ENCODE peak calls at places on chromosomes 11 and 22, in eight cellular contexts. N is GM12878, P is HCT116, D is H1, A is transverse colon, U is K562, M is SK-N-SH, T is endothelial cell of umbilical vein. Z is an unnamed sample.

GRCh38 chr11:58927393-58928081 is 11.8 kb upstream of the GLYATL1 start:
- DNase-seq in N (no peak), P (no peak), D (peak), A (peak), U (no peak), M (peak), T (no peak), Z (peak)

GRCh38 chr11:122656073-122656630 is 630 bp downstream of the UBASH3B start:
- DNase-seq in N (no peak), P (no peak), D (peak), A (peak), U (peak), M (peak), T (peak), Z (peak)

GRCh38 chr11:134754823-134755198 is 342.8 kb upstream of the B3GAT1 start:
- DNase-seq in N (no peak), P (no peak), D (no peak), A (no peak), U (no peak), M (no peak), T (no peak), Z (no peak)

GRCh38 chr11:21659961-21660360 is 532.9 kb upstream of the ANO5 start:
- DNase-seq in N (no peak), P (no peak), D (no peak), A (no peak), U (no peak), M (no peak), T (no peak), Z (no peak)

GRCh38 chr11:30830666-30831065 is 244.5 kb upstream of the MPPED2 start:
- DNase-seq in N (no peak), P (no peak), D (no peak), A (no peak), U (no peak), M (no peak), T (no peak), Z (no peak)

GRCh38 chr11:115362997-115363396 is 141.2 kb downstream of the CADM1 start:
- DNase-seq in N (no peak), P (no peak), D (no peak), A (no peak), U (no peak), M (no peak), T (no peak), Z (no peak)

GRCh38 chr22:17774206-17774927 is at the start of gene BID:
- DNase-seq in N (no peak), P (no peak), D (no peak), A (peak), U (peak), M (peak), T (peak), Z (peak)

GRCh38 chr11:116840224-116840745 is 2.9 kb upstream of the APOA1 start:
- DNase-seq in N (no peak), P (no peak), D (no peak), A (no peak), U (peak), M (no peak), T (no peak), Z (no peak)

GRCh38 chr11:75184051-75184450 is 33.1 kb downstream of the SLCO2B1 start:
- DNase-seq in N (no peak), P (no peak), D (no peak), A (no peak), U (no peak), M (no peak), T (no peak), Z (no peak)

GRCh38 chr22:31583861-31584485 is 78.0 kb downstream of the PISD start:
- DNase-seq in N (no peak), P (no peak), D (no peak), A (no peak), U (no peak), M (no peak), T (peak), Z (no peak)

GRCh38 chr22:27174970-27175369 is 517.6 kb downstream of the MIAT start:
- DNase-seq in N (no peak), P (no peak), D (no peak), A (no peak), U (no peak), M (no peak), T (no peak), Z (no peak)

GRCh38 chr11:721913-722811 is 16.1 kb downstream of the EPS8L2 start:
- DNase-seq in N (no peak), P (no peak), D (no peak), A (peak), U (peak), M (peak), T (no peak), Z (no peak)

GRCh38 chr11:129854229-129854805 is 38.7 kb downstream of the TMEM45B start:
- DNase-seq in N (no peak), P (no peak), D (no peak), A (no peak), U (no peak), M (no peak), T (no peak), Z (no peak)

GRCh38 chr11:73916435-73916834 is 34.4 kb upstream of the DNAJB13 start:
- DNase-seq in N (no peak), P (no peak), D (no peak), A (no peak), U (peak), M (no peak), T (no peak), Z (no peak)
- TF ChIP-seq POLR2AphosphoS5 in N (no peak), P (no peak), D (no peak), A (no peak), U (no peak), M (no peak), T (no peak), Z (no peak)

GRCh38 chr22:35539487-35539886 is 1.1 kb upstream of the RASD2 start:
- DNase-seq in N (no peak), P (no peak), D (no peak), A (no peak), U (no peak), M (no peak), T (no peak), Z (no peak)

GRCh38 chr22:35542157-35542971 is 1.7 kb downstream of the RASD2 start:
- DNase-seq in N (no peak), P (no peak), D (no peak), A (no peak), U (no peak), M (no peak), T (no peak), Z (no peak)

GRCh38 chr22:35541254-35541748 is 670 bp downstream of the RASD2 start:
- DNase-seq in N (no peak), P (no peak), D (peak), A (peak), U (no peak), M (peak), T (no peak), Z (peak)

GRCh38 chr22:35539910-35540599 is 576 bp upstream of the RASD2 start:
- DNase-seq in N (no peak), P (no peak), D (peak), A (peak), U (peak), M (peak), T (no peak), Z (peak)

GRCh38 chr22:35540600-35541253 is at the start of gene RASD2:
- DNase-seq in N (no peak), P (no peak), D (peak), A (peak), U (peak), M (no peak), T (no peak), Z (no peak)
- TF ChIP-seq POLR2AphosphoS5 in N (no peak), P (no peak), D (no peak), A (peak), U (no peak), M (no peak), T (no peak), Z (no peak)

GRCh38 chr11:48017105-48017874 is 36.9 kb downstream of the PTPRJ start:
- DNase-seq in N (no peak), P (no peak), D (no peak), A (no peak), U (no peak), M (no peak), T (no peak), Z (no peak)

GRCh38 chr11:48020092-48020755 is 39.9 kb downstream of the PTPRJ start:
- DNase-seq in N (peak), P (no peak), D (no peak), A (peak), U (no peak), M (no peak), T (peak), Z (peak)

GRCh38 chr11:48019230-48019584 is 38.8 kb downstream of the PTPRJ start:
- DNase-seq in N (no peak), P (no peak), D (no peak), A (no peak), U (no peak), M (peak), T (peak), Z (no peak)

GRCh38 chr11:48019597-48019996 is 39.2 kb downstream of the PTPRJ start:
- DNase-seq in N (no peak), P (no peak), D (no peak), A (no peak), U (no peak), M (no peak), T (no peak), Z (peak)

GRCh38 chr11:48018561-48019229 is 38.3 kb downstream of the PTPRJ start:
- DNase-seq in N (no peak), P (no peak), D (peak), A (no peak), U (no peak), M (no peak), T (peak), Z (no peak)
- TF ChIP-seq POLR2AphosphoS5 in N (no peak), P (no peak), D (no peak), A (no peak), U (no peak), M (no peak), T (no peak), Z (no peak)

DNA sequence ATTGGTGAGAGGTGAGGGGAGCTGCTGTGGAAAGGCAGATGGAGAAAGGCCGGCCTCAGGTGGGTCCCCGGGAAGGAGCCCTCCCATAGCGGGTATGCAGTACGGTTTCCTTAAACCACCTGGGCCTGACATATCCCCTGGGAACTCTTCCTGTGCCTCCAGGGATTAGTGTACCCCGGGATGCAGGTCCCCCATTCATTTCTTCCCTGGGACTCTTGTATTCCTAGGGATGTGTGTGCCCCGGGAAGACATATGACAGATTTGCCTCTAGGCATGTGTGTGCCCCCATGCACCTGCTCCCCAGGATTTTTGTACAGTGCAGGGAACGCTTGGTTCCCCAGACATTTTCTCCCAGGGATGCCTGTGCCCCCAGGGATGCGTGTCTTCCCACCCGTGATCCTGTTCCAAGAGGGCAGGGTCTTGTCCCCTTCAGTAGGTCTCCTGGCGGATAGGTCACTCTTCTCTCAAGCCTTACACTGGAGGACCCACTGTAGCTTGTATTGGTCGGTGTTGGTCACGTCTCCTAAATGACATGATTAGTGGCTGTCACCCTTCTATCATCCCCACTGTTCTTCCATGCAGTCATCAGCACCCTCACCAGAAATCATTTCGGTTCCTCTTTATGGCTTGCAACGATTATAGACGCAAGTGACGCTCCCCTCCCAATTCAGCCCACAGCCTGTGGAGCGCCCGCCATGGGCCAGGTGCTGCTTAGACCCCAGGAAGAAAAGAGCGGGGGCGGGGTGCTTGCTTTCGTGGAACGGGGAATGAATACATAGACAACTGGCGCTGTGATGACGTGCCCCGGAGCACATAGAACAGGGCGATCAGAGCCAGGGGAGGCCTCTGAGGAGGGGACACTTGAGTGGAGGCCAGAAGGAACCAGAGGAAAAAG is 1.3 kb downstream of the PARVB start:
- DNase-seq in N (peak), P (no peak), D (no peak), A (peak), U (peak), M (no peak), T (peak), Z (peak)
- TF ChIP-seq POLR2AphosphoS5 in N (peak), P (no peak), D (no peak), A (peak), U (no peak), M (no peak), T (no peak), Z (no peak)

GRCh38 chr11:132448334-132448995 is 1078.0 kb downstream of the NTM start:
- DNase-seq in N (no peak), P (no peak), D (no peak), A (no peak), U (no peak), M (no peak), T (no peak), Z (no peak)

GRCh38 chr11:132450631-132451030 is 1080.2 kb downstream of the NTM start:
- DNase-seq in N (no peak), P (no peak), D (no peak), A (no peak), U (no peak), M (no peak), T (no peak), Z (no peak)

GRCh38 chr11:132453411-132453810 is 1078.9 kb downstream of the OPCML start:
- DNase-seq in N (no peak), P (no peak), D (no peak), A (no peak), U (no peak), M (no peak), T (no peak), Z (no peak)

GRCh38 chr11:132451942-132452601 is 1080.2 kb downstream of the OPCML start:
- DNase-seq in N (no peak), P (no peak), D (peak), A (no peak), U (no peak), M (no peak), T (no peak), Z (no peak)

DNA sequence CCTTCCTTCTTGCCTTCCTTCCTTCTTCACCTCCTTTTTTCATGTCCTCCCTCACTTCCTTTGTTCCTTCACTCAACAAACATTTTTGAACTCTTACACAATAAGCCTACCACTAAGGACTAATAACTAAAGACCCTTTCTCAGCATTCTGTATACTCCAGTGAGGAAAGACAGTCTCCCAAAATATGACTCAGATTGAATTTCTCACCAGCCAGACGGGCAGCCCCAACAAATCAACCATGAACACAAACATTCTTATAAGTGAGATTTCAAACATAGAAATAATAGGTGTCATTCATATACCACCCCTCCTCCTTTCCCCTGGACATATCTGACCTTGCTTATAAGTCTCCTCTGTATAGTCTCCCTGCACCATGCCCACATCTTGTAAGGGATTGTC is 1079.7 kb downstream of the OPCML start:
- DNase-seq in N (no peak), P (no peak), D (no peak), A (no peak), U (no peak), M (no peak), T (no peak), Z (no peak)
- TF ChIP-seq POLR2AphosphoS5 in N (no peak), P (no peak), D (no peak), A (no peak), U (no peak), M (no peak), T (no peak), Z (no peak)

GRCh38 chr22:37011472-37011871 is 7.8 kb downstream of the TST start:
- DNase-seq in N (no peak), P (no peak), D (no peak), A (no peak), U (no peak), M (no peak), T (no peak), Z (no peak)
- TF ChIP-seq POLR2AphosphoS5 in N (no peak), P (no peak), D (no peak), A (no peak), U (no peak), M (no peak), T (no peak), Z (no peak)

GRCh38 chr11:34337016-34337415 is 20.8 kb downstream of the ABTB2 start:
- DNase-seq in N (no peak), P (no peak), D (no peak), A (no peak), U (no peak), M (no peak), T (no peak), Z (no peak)

GRCh38 chr11:34332524-34332923 is 25.3 kb downstream of the ABTB2 start:
- DNase-seq in N (no peak), P (no peak), D (no peak), A (no peak), U (no peak), M (no peak), T (no peak), Z (no peak)

GRCh38 chr11:34333787-34334186 is 24.0 kb downstream of the ABTB2 start:
- DNase-seq in N (no peak), P (no peak), D (no peak), A (no peak), U (no peak), M (no peak), T (no peak), Z (no peak)

GRCh38 chr11:34335801-34336200 is 22.0 kb downstream of the ABTB2 start:
- DNase-seq in N (no peak), P (no peak), D (no peak), A (no peak), U (no peak), M (no peak), T (no peak), Z (no peak)

DNA sequence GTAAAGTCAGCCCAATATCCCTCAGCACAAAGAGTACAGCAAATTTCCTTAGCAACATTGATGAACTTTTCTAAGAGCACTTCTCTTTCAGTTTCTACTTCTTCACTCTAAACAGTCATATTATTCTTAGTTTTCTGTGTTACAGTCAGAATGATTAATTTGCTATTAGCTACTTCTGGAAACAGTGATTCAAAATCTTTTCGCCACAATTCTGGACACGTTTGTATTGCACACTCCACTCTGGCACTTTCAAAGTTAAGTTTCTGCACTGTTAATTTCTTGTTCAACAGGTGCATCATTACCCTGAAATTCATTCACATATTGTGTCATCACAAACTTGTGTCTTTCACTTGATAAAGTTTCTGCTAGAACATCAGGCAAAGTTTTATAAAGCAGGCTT is 22.5 kb downstream of the ABTB2 start:
- DNase-seq in N (no peak), P (no peak), D (no peak), A (no peak), U (no peak), M (no peak), T (no peak), Z (no peak)
- TF ChIP-seq POLR2AphosphoS5 in N (no peak), P (no peak), D (no peak), A (no peak), U (no peak), M (no peak), T (no peak), Z (no peak)

DNA sequence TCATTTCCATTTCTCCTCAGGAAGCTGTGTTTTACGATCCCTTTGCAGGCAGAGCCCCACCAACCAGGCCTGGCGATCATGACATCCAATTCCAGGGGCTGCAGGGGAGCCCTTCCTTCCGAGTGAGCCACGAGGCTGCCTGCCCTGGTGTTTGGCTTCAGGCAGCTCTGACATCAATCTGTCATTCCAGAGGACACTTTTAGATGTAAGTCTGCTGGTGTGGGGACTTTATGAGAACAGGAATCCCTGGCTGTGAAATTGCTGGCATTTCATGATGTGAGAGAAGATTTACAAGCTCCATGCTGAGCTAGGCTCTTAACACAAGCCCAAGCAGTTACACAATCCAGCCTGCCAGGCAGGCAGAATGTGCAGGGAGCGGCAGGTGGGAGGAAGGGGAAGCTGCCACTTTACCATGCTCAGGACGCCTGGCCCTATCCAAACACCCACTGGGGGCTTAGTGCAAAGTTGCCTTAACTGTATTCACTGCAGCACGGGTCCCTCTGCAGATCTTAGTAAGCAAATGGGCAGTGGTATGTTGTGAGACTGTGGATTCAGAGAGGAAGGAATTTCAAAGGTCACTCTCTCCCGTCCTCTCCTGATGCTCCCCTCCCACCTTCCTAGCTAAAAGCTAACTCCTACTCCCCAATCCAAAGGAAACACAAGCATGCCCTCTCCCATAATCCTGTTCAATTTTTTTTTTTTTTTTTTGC is 43.4 kb upstream of the MICAL2 start:
- DNase-seq in N (no peak), P (no peak), D (no peak), A (peak), U (no peak), M (no peak), T (no peak), Z (no peak)
- TF ChIP-seq POLR2AphosphoS5 in N (no peak), P (no peak), D (no peak), A (peak), U (no peak), M (no peak), T (no peak), Z (no peak)

GRCh38 chr11:67272327-67273259 is 6.3 kb downstream of the GRK2 start:
- DNase-seq in N (no peak), P (no peak), D (no peak), A (peak), U (no peak), M (no peak), T (no peak), Z (no peak)
- TF ChIP-seq POLR2AphosphoS5 in N (no peak), P (no peak), D (no peak), A (no peak), U (no peak), M (no peak), T (no peak), Z (no peak)

DNA sequence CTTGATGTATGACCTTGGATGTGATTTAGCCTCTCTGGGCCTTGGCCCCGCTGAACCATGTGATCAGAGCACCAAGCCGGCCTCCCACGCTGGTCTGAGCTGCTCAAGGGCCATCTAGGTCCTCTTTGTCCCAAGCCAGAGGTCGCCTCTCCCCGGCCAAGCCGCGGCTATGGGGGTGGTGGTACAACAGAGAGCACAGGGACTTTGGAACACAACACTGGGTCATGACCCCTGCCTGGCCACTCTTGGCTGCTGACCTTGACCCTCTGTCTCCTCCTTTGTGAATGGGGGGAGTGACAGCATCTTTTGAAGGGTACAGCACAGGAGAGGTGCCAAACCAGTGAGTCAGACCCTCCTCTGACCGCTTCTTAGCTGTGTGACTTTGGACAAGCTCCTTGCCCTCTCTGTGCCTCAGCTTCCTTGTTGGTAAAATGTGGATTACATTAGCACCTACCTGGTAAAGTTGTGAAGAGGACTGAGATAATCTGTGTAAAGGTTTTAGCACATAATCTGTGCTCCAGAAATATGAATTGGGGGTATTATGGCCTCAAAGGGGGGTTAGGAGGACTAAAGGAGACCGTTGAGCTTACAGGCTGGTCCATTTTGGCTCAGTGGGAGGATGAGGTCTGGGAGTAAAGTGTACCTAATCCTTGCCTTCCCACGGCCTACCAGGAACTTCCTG is 4.7 kb downstream of the SCYL1 start:
- DNase-seq in N (no peak), P (no peak), D (no peak), A (no peak), U (no peak), M (peak), T (no peak), Z (no peak)
- TF ChIP-seq POLR2AphosphoS5 in N (no peak), P (no peak), D (no peak), A (no peak), U (no peak), M (no peak), T (no peak), Z (no peak)